ENCODE peak calls at places on chromosomes 12 and 14, in nine cellular contexts. One of them, this sample, is unnamed.

GRCh38 chr12:109760031-109760929 is 46.7 kb downstream of the FAM222A start:
- DNase-seq in GM12865: no peak
- DNase-seq in NCI-H1417: no peak
- DNase-seq in T-cell: no peak
- DNase-seq in NCI-H226: no peak
- DNase-seq in stimulated activated CD8-positive, alpha-beta memory T cell treated with anti-CD3 and anti-CD28 coated beads, Interleukin-12 subunit alpha, Interleukin-12 subunit beta, amount 100 ng/mL, for 1 hour: no peak
- DNase-seq in transverse colon: peak; percentile 50
- DNase-seq in A549: no peak
- DNase-seq in prostate gland: no peak
- DNase-seq in this sample: peak; percentile 59

GRCh38 chr14:71319646-71320045 is 412.4 kb downstream of the PCNX1 start:
- DNase-seq in GM12865: peak; percentile 55
- DNase-seq in NCI-H1417: no peak
- DNase-seq in T-cell: no peak
- DNase-seq in NCI-H226: no peak
- DNase-seq in stimulated activated CD8-positive, alpha-beta memory T cell treated with anti-CD3 and anti-CD28 coated beads, Interleukin-12 subunit alpha, Interleukin-12 subunit beta, amount 100 ng/mL, for 1 hour: no peak
- DNase-seq in transverse colon: no peak
- DNase-seq in A549: peak; percentile 33
- DNase-seq in prostate gland: no peak
- DNase-seq in this sample: no peak

GRCh38 chr14:23538785-23539184 is 12.8 kb downstream of the ZFHX2 start:
- DNase-seq in GM12865: no peak
- DNase-seq in NCI-H1417: peak; percentile 33
- DNase-seq in T-cell: no peak
- DNase-seq in NCI-H226: no peak
- DNase-seq in stimulated activated CD8-positive, alpha-beta memory T cell treated with anti-CD3 and anti-CD28 coated beads, Interleukin-12 subunit alpha, Interleukin-12 subunit beta, amount 100 ng/mL, for 1 hour: no peak
- DNase-seq in transverse colon: no peak
- DNase-seq in A549: no peak
- DNase-seq in prostate gland: no peak
- DNase-seq in this sample: no peak

GRCh38 chr12:10171954-10172353 is at the start of gene OLR1:
- DNase-seq in GM12865: no peak
- DNase-seq in NCI-H1417: no peak
- DNase-seq in T-cell: no peak
- DNase-seq in NCI-H226: peak; percentile 88
- DNase-seq in stimulated activated CD8-positive, alpha-beta memory T cell treated with anti-CD3 and anti-CD28 coated beads, Interleukin-12 subunit alpha, Interleukin-12 subunit beta, amount 100 ng/mL, for 1 hour: no peak
- DNase-seq in transverse colon: no peak
- DNase-seq in A549: no peak
- DNase-seq in prostate gland: no peak
- DNase-seq in this sample: no peak

GRCh38 chr14:36091096-36091495 is 85.4 kb downstream of the PTCSC3 start:
- DNase-seq in GM12865: no peak
- DNase-seq in NCI-H1417: peak; percentile 23
- DNase-seq in T-cell: no peak
- DNase-seq in NCI-H226: no peak
- DNase-seq in stimulated activated CD8-positive, alpha-beta memory T cell treated with anti-CD3 and anti-CD28 coated beads, Interleukin-12 subunit alpha, Interleukin-12 subunit beta, amount 100 ng/mL, for 1 hour: no peak
- DNase-seq in transverse colon: no peak
- DNase-seq in A549: peak; percentile 96
- DNase-seq in prostate gland: no peak
- DNase-seq in this sample: peak; percentile 76

GRCh38 chr12:70853326-70853725 is 67.2 kb downstream of the PTPRR start:
- DNase-seq in GM12865: no peak
- DNase-seq in NCI-H1417: no peak
- DNase-seq in T-cell: no peak
- DNase-seq in NCI-H226: peak; percentile 86
- DNase-seq in stimulated activated CD8-positive, alpha-beta memory T cell treated with anti-CD3 and anti-CD28 coated beads, Interleukin-12 subunit alpha, Interleukin-12 subunit beta, amount 100 ng/mL, for 1 hour: no peak
- DNase-seq in transverse colon: no peak
- DNase-seq in A549: no peak
- DNase-seq in prostate gland: no peak
- DNase-seq in this sample: no peak

GRCh38 chr14:104712881-104713734 is 10.9 kb upstream of the ADSS1 start:
- DNase-seq in GM12865: no peak
- DNase-seq in NCI-H1417: no peak
- DNase-seq in T-cell: no peak
- DNase-seq in NCI-H226: no peak
- DNase-seq in stimulated activated CD8-positive, alpha-beta memory T cell treated with anti-CD3 and anti-CD28 coated beads, Interleukin-12 subunit alpha, Interleukin-12 subunit beta, amount 100 ng/mL, for 1 hour: no peak
- DNase-seq in transverse colon: no peak
- DNase-seq in A549: no peak
- DNase-seq in prostate gland: no peak
- DNase-seq in this sample: no peak

GRCh38 chr14:92106095-92106937 is at the start of gene ATXN3:
- DNase-seq in GM12865: peak; percentile 99
- DNase-seq in NCI-H1417: peak; percentile 97
- DNase-seq in T-cell: peak; percentile 95
- DNase-seq in NCI-H226: peak; percentile 97
- DNase-seq in stimulated activated CD8-positive, alpha-beta memory T cell treated with anti-CD3 and anti-CD28 coated beads, Interleukin-12 subunit alpha, Interleukin-12 subunit beta, amount 100 ng/mL, for 1 hour: peak; percentile 92
- DNase-seq in transverse colon: peak; percentile 97
- DNase-seq in A549: peak; percentile 99
- DNase-seq in prostate gland: peak; percentile 98
- DNase-seq in this sample: peak; percentile 95

GRCh38 chr12:9940370-9940769 is 8.2 kb upstream of the CLEC2A start:
- DNase-seq in GM12865: peak; percentile 44
- DNase-seq in NCI-H1417: no peak
- DNase-seq in T-cell: no peak
- DNase-seq in NCI-H226: no peak
- DNase-seq in stimulated activated CD8-positive, alpha-beta memory T cell treated with anti-CD3 and anti-CD28 coated beads, Interleukin-12 subunit alpha, Interleukin-12 subunit beta, amount 100 ng/mL, for 1 hour: no peak
- DNase-seq in transverse colon: no peak
- DNase-seq in A549: peak; percentile 8
- DNase-seq in prostate gland: no peak
- DNase-seq in this sample: no peak

GRCh38 chr12:56529656-56530055 is 8.0 kb downstream of the RBMS2 start:
- DNase-seq in GM12865: no peak
- DNase-seq in NCI-H1417: no peak
- DNase-seq in T-cell: no peak
- DNase-seq in NCI-H226: no peak
- DNase-seq in stimulated activated CD8-positive, alpha-beta memory T cell treated with anti-CD3 and anti-CD28 coated beads, Interleukin-12 subunit alpha, Interleukin-12 subunit beta, amount 100 ng/mL, for 1 hour: no peak
- DNase-seq in transverse colon: no peak
- DNase-seq in A549: no peak
- DNase-seq in prostate gland: no peak
- DNase-seq in this sample: no peak

GRCh38 chr14:20808084-20808483 is 5.4 kb upstream of the RNASE1 start:
- DNase-seq in GM12865: no peak
- DNase-seq in NCI-H1417: no peak
- DNase-seq in T-cell: no peak
- DNase-seq in NCI-H226: no peak
- DNase-seq in stimulated activated CD8-positive, alpha-beta memory T cell treated with anti-CD3 and anti-CD28 coated beads, Interleukin-12 subunit alpha, Interleukin-12 subunit beta, amount 100 ng/mL, for 1 hour: no peak
- DNase-seq in transverse colon: no peak
- DNase-seq in A549: no peak
- DNase-seq in prostate gland: no peak
- DNase-seq in this sample: no peak

GRCh38 chr12:103547929-103548328 is 39.1 kb upstream of the STAB2 start:
- DNase-seq in GM12865: no peak
- DNase-seq in NCI-H1417: peak; percentile 87
- DNase-seq in T-cell: no peak
- DNase-seq in NCI-H226: no peak
- DNase-seq in stimulated activated CD8-positive, alpha-beta memory T cell treated with anti-CD3 and anti-CD28 coated beads, Interleukin-12 subunit alpha, Interleukin-12 subunit beta, amount 100 ng/mL, for 1 hour: no peak
- DNase-seq in transverse colon: no peak
- DNase-seq in A549: no peak
- DNase-seq in prostate gland: no peak
- DNase-seq in this sample: no peak

GRCh38 chr14:100391182-100391581 is 68.0 kb downstream of the SLC25A47 start:
- DNase-seq in GM12865: no peak
- DNase-seq in NCI-H1417: no peak
- DNase-seq in T-cell: no peak
- DNase-seq in NCI-H226: no peak
- DNase-seq in stimulated activated CD8-positive, alpha-beta memory T cell treated with anti-CD3 and anti-CD28 coated beads, Interleukin-12 subunit alpha, Interleukin-12 subunit beta, amount 100 ng/mL, for 1 hour: no peak
- DNase-seq in transverse colon: no peak
- DNase-seq in A549: no peak
- DNase-seq in prostate gland: no peak
- DNase-seq in this sample: no peak

GRCh38 chr12:109581334-109581691 is 7.7 kb downstream of the MVK start:
- DNase-seq in GM12865: no peak
- DNase-seq in NCI-H1417: no peak
- DNase-seq in T-cell: no peak
- DNase-seq in NCI-H226: no peak
- DNase-seq in stimulated activated CD8-positive, alpha-beta memory T cell treated with anti-CD3 and anti-CD28 coated beads, Interleukin-12 subunit alpha, Interleukin-12 subunit beta, amount 100 ng/mL, for 1 hour: no peak
- DNase-seq in transverse colon: no peak
- DNase-seq in A549: no peak
- DNase-seq in prostate gland: no peak
- DNase-seq in this sample: no peak

GRCh38 chr12:120639771-120640721 is at the start of gene CABP1:
- DNase-seq in GM12865: peak; percentile 49
- DNase-seq in NCI-H1417: peak; percentile 73
- DNase-seq in T-cell: peak; percentile 36
- DNase-seq in NCI-H226: no peak
- DNase-seq in stimulated activated CD8-positive, alpha-beta memory T cell treated with anti-CD3 and anti-CD28 coated beads, Interleukin-12 subunit alpha, Interleukin-12 subunit beta, amount 100 ng/mL, for 1 hour: peak; percentile 46
- DNase-seq in transverse colon: peak; percentile 57
- DNase-seq in A549: no peak
- DNase-seq in prostate gland: no peak
- DNase-seq in this sample: peak; percentile 77

GRCh38 chr14:35362911-35363374 is 41.6 kb downstream of the NFKBIA start:
- DNase-seq in GM12865: peak; percentile 33
- DNase-seq in NCI-H1417: no peak
- DNase-seq in T-cell: no peak
- DNase-seq in NCI-H226: no peak
- DNase-seq in stimulated activated CD8-positive, alpha-beta memory T cell treated with anti-CD3 and anti-CD28 coated beads, Interleukin-12 subunit alpha, Interleukin-12 subunit beta, amount 100 ng/mL, for 1 hour: no peak
- DNase-seq in transverse colon: no peak
- DNase-seq in A549: no peak
- DNase-seq in prostate gland: no peak
- DNase-seq in this sample: no peak

GRCh38 chr14:52473557-52473956 is 78.7 kb downstream of the TXNDC16 start:
- DNase-seq in GM12865: peak; percentile 45
- DNase-seq in NCI-H1417: no peak
- DNase-seq in T-cell: no peak
- DNase-seq in NCI-H226: peak; percentile 17
- DNase-seq in stimulated activated CD8-positive, alpha-beta memory T cell treated with anti-CD3 and anti-CD28 coated beads, Interleukin-12 subunit alpha, Interleukin-12 subunit beta, amount 100 ng/mL, for 1 hour: no peak
- DNase-seq in transverse colon: no peak
- DNase-seq in A549: peak; percentile 56
- DNase-seq in prostate gland: no peak
- DNase-seq in this sample: peak; percentile 4

GRCh38 chr14:60647081-60647836 is 2.0 kb downstream of the SIX1 start:
- DNase-seq in GM12865: no peak
- DNase-seq in NCI-H1417: peak; percentile 48
- DNase-seq in T-cell: no peak
- DNase-seq in NCI-H226: no peak
- DNase-seq in stimulated activated CD8-positive, alpha-beta memory T cell treated with anti-CD3 and anti-CD28 coated beads, Interleukin-12 subunit alpha, Interleukin-12 subunit beta, amount 100 ng/mL, for 1 hour: no peak
- DNase-seq in transverse colon: no peak
- DNase-seq in A549: peak; percentile 54
- DNase-seq in prostate gland: peak; percentile 76
- DNase-seq in this sample: peak; percentile 36

GRCh38 chr14:102255401-102256190 is 49.4 kb downstream of the MOK start:
- DNase-seq in GM12865: no peak
- DNase-seq in NCI-H1417: no peak
- DNase-seq in T-cell: no peak
- DNase-seq in NCI-H226: no peak
- DNase-seq in stimulated activated CD8-positive, alpha-beta memory T cell treated with anti-CD3 and anti-CD28 coated beads, Interleukin-12 subunit alpha, Interleukin-12 subunit beta, amount 100 ng/mL, for 1 hour: no peak
- DNase-seq in transverse colon: no peak
- DNase-seq in A549: peak; percentile 58
- DNase-seq in prostate gland: no peak
- DNase-seq in this sample: peak; percentile 50

GRCh38 chr12:103851127-103851526 is 10.1 kb upstream of the NT5DC3 start:
- DNase-seq in GM12865: no peak
- DNase-seq in NCI-H1417: no peak
- DNase-seq in T-cell: no peak
- DNase-seq in NCI-H226: no peak
- DNase-seq in stimulated activated CD8-positive, alpha-beta memory T cell treated with anti-CD3 and anti-CD28 coated beads, Interleukin-12 subunit alpha, Interleukin-12 subunit beta, amount 100 ng/mL, for 1 hour: no peak
- DNase-seq in transverse colon: no peak
- DNase-seq in A549: no peak
- DNase-seq in prostate gland: no peak
- DNase-seq in this sample: no peak

GRCh38 chr12:116123511-116124258 is 153.8 kb downstream of the MED13L start:
- DNase-seq in GM12865: peak; percentile 79
- DNase-seq in NCI-H1417: peak; percentile 94
- DNase-seq in T-cell: no peak
- DNase-seq in NCI-H226: no peak
- DNase-seq in stimulated activated CD8-positive, alpha-beta memory T cell treated with anti-CD3 and anti-CD28 coated beads, Interleukin-12 subunit alpha, Interleukin-12 subunit beta, amount 100 ng/mL, for 1 hour: no peak
- DNase-seq in transverse colon: peak; percentile 26
- DNase-seq in A549: peak; percentile 35
- DNase-seq in prostate gland: no peak
- DNase-seq in this sample: no peak

GRCh38 chr14:75191100-75191499 is 14.7 kb upstream of the TMED10 start:
- DNase-seq in GM12865: no peak
- DNase-seq in NCI-H1417: no peak
- DNase-seq in T-cell: no peak
- DNase-seq in NCI-H226: no peak
- DNase-seq in stimulated activated CD8-positive, alpha-beta memory T cell treated with anti-CD3 and anti-CD28 coated beads, Interleukin-12 subunit alpha, Interleukin-12 subunit beta, amount 100 ng/mL, for 1 hour: no peak
- DNase-seq in transverse colon: no peak
- DNase-seq in A549: no peak
- DNase-seq in prostate gland: no peak
- DNase-seq in this sample: no peak

GRCh38 chr12:116135209-116135930 is 142.1 kb downstream of the MED13L start:
- DNase-seq in GM12865: no peak
- DNase-seq in NCI-H1417: no peak
- DNase-seq in T-cell: no peak
- DNase-seq in NCI-H226: peak; percentile 32
- DNase-seq in stimulated activated CD8-positive, alpha-beta memory T cell treated with anti-CD3 and anti-CD28 coated beads, Interleukin-12 subunit alpha, Interleukin-12 subunit beta, amount 100 ng/mL, for 1 hour: no peak
- DNase-seq in transverse colon: no peak
- DNase-seq in A549: peak; percentile 57
- DNase-seq in prostate gland: no peak
- DNase-seq in this sample: peak; percentile 26

GRCh38 chr14:65429757-65430156 is 17.2 kb downstream of the FUT8 start:
- DNase-seq in GM12865: no peak
- DNase-seq in NCI-H1417: no peak
- DNase-seq in T-cell: no peak
- DNase-seq in NCI-H226: no peak
- DNase-seq in stimulated activated CD8-positive, alpha-beta memory T cell treated with anti-CD3 and anti-CD28 coated beads, Interleukin-12 subunit alpha, Interleukin-12 subunit beta, amount 100 ng/mL, for 1 hour: no peak
- DNase-seq in transverse colon: no peak
- DNase-seq in A549: no peak
- DNase-seq in prostate gland: no peak
- DNase-seq in this sample: no peak

GRCh38 chr14:72731252-72732020 is 162.5 kb downstream of the DPF3 start:
- DNase-seq in GM12865: no peak
- DNase-seq in NCI-H1417: no peak
- DNase-seq in T-cell: no peak
- DNase-seq in NCI-H226: no peak
- DNase-seq in stimulated activated CD8-positive, alpha-beta memory T cell treated with anti-CD3 and anti-CD28 coated beads, Interleukin-12 subunit alpha, Interleukin-12 subunit beta, amount 100 ng/mL, for 1 hour: no peak
- DNase-seq in transverse colon: no peak
- DNase-seq in A549: no peak
- DNase-seq in prostate gland: no peak
- DNase-seq in this sample: no peak

GRCh38 chr12:107337354-107338095 is 244.2 kb upstream of the CRY1 start:
- DNase-seq in GM12865: no peak
- DNase-seq in NCI-H1417: no peak
- DNase-seq in T-cell: no peak
- DNase-seq in NCI-H226: peak; percentile 83
- DNase-seq in stimulated activated CD8-positive, alpha-beta memory T cell treated with anti-CD3 and anti-CD28 coated beads, Interleukin-12 subunit alpha, Interleukin-12 subunit beta, amount 100 ng/mL, for 1 hour: no peak
- DNase-seq in transverse colon: no peak
- DNase-seq in A549: peak; percentile 51
- DNase-seq in prostate gland: no peak
- DNase-seq in this sample: no peak

GRCh38 chr12:219891-220352 is 6.0 kb upstream of the SLC6A12 start:
- DNase-seq in GM12865: peak; percentile 81
- DNase-seq in NCI-H1417: peak; percentile 46
- DNase-seq in T-cell: peak; percentile 34
- DNase-seq in NCI-H226: peak; percentile 70
- DNase-seq in stimulated activated CD8-positive, alpha-beta memory T cell treated with anti-CD3 and anti-CD28 coated beads, Interleukin-12 subunit alpha, Interleukin-12 subunit beta, amount 100 ng/mL, for 1 hour: no peak
- DNase-seq in transverse colon: peak; percentile 74
- DNase-seq in A549: peak; percentile 88
- DNase-seq in prostate gland: no peak
- DNase-seq in this sample: peak; percentile 89

GRCh38 chr12:121334513-121335343 is 17.5 kb downstream of the ANAPC5 start:
- DNase-seq in GM12865: peak; percentile 72
- DNase-seq in NCI-H1417: peak; percentile 46
- DNase-seq in T-cell: no peak
- DNase-seq in NCI-H226: peak; percentile 37
- DNase-seq in stimulated activated CD8-positive, alpha-beta memory T cell treated with anti-CD3 and anti-CD28 coated beads, Interleukin-12 subunit alpha, Interleukin-12 subunit beta, amount 100 ng/mL, for 1 hour: no peak
- DNase-seq in transverse colon: no peak
- DNase-seq in A549: peak; percentile 85
- DNase-seq in prostate gland: peak; percentile 26
- DNase-seq in this sample: peak; percentile 37

GRCh38 chr12:44143170-44143569 is 307.3 kb downstream of the TMEM117 start:
- DNase-seq in GM12865: no peak
- DNase-seq in NCI-H1417: no peak
- DNase-seq in T-cell: no peak
- DNase-seq in NCI-H226: no peak
- DNase-seq in stimulated activated CD8-positive, alpha-beta memory T cell treated with anti-CD3 and anti-CD28 coated beads, Interleukin-12 subunit alpha, Interleukin-12 subunit beta, amount 100 ng/mL, for 1 hour: no peak
- DNase-seq in transverse colon: no peak
- DNase-seq in A549: no peak
- DNase-seq in prostate gland: no peak
- DNase-seq in this sample: no peak

GRCh38 chr12:120381752-120382419 is 12.9 kb upstream of the MSI1 start:
- DNase-seq in GM12865: no peak
- DNase-seq in NCI-H1417: no peak
- DNase-seq in T-cell: no peak
- DNase-seq in NCI-H226: peak; percentile 81
- DNase-seq in stimulated activated CD8-positive, alpha-beta memory T cell treated with anti-CD3 and anti-CD28 coated beads, Interleukin-12 subunit alpha, Interleukin-12 subunit beta, amount 100 ng/mL, for 1 hour: no peak
- DNase-seq in transverse colon: no peak
- DNase-seq in A549: peak; percentile 39
- DNase-seq in prostate gland: no peak
- DNase-seq in this sample: no peak

GRCh38 chr12:14960548-14961465 is 594 bp downstream of the ARHGDIB start:
- DNase-seq in GM12865: peak; percentile 53
- DNase-seq in NCI-H1417: no peak
- DNase-seq in T-cell: peak; percentile 26
- DNase-seq in NCI-H226: peak; percentile 93
- DNase-seq in stimulated activated CD8-positive, alpha-beta memory T cell treated with anti-CD3 and anti-CD28 coated beads, Interleukin-12 subunit alpha, Interleukin-12 subunit beta, amount 100 ng/mL, for 1 hour: no peak
- DNase-seq in transverse colon: peak; percentile 21
- DNase-seq in A549: no peak
- DNase-seq in prostate gland: no peak
- DNase-seq in this sample: peak; percentile 30

This sample was measured in Calu3.